ENCODE peak calls at places on chromosomes 5 and 9, in four cellular contexts. S is ureter; B is CD8-positive, alpha-beta T cell; X is A549. Z is an unnamed sample.

GRCh38 chr5:54834121-54834842 is 151.1 kb downstream of the ESM1 start:
- DNase-seq in S (no peak), X (no peak), B (no peak), Z (no peak)

GRCh38 chr5:143052967-143053682 is 282.9 kb downstream of the ARHGAP26 start:
- DNase-seq in S (no peak), B (no peak), X (no peak), Z (no peak)

GRCh38 chr9:126450537-126451205 is 124.0 kb downstream of the MVB12B start:
- DNase-seq in B (no peak), X (no peak), S (no peak), Z (no peak)

GRCh38 chr9:113808391-113809191 is 67.5 kb upstream of the ZNF618 start:
- DNase-seq in B (no peak), X (no peak), S (peak), Z (no peak)

GRCh38 chr9:110745656-110746055 is 77.1 kb downstream of the MUSK start:
- DNase-seq in X (no peak), B (no peak), S (no peak), Z (peak)

GRCh38 chr9:89668216-89668867 is 63.5 kb downstream of the GADD45G start:
- DNase-seq in S (no peak), B (no peak), X (no peak), Z (no peak)

GRCh38 chr9:112439171-112439570 is 47.5 kb upstream of the KIAA1958 start:
- DNase-seq in X (no peak), S (no peak), B (no peak), Z (no peak)

GRCh38 chr9:131781069-131781468 is 41.2 kb upstream of the RAPGEF1 start:
- DNase-seq in S (no peak), X (no peak), B (no peak), Z (no peak)

GRCh38 chr5:95620030-95620869 is at the start of gene GPR150:
- DNase-seq in S (peak), B (peak), X (peak), Z (peak)

GRCh38 chr9:93450817-93451761 is at the start of gene FAM120A:
- DNase-seq in S (peak), B (peak), X (peak), Z (peak)

GRCh38 chr5:124537136-124537919 is 209.1 kb downstream of the ZNF608 start:
- DNase-seq in B (no peak), S (no peak), X (no peak), Z (no peak)

GRCh38 chr5:134142088-134142487 is 27.6 kb downstream of the TCF7 start:
- DNase-seq in B (no peak), X (no peak), S (no peak), Z (no peak)

GRCh38 chr9:100317706-100318105 is 35.0 kb downstream of the TEX10 start:
- DNase-seq in X (no peak), S (no peak), B (no peak), Z (no peak)

GRCh38 chr5:103573411-103573810 is 10.8 kb upstream of the NUDT12 start:
- DNase-seq in B (no peak), X (no peak), S (no peak), Z (no peak)

GRCh38 chr9:133944746-133945135 is 47.4 kb downstream of the VAV2 start:
- DNase-seq in S (peak), X (no peak), B (no peak), Z (no peak)

GRCh38 chr5:147576646-147577535 is 67.0 kb upstream of the DPYSL3 start:
- DNase-seq in X (peak), B (peak), S (peak), Z (peak)

GRCh38 chr9:86705474-86705873 is 241.8 kb downstream of the GAS1 start:
- DNase-seq in X (no peak), S (no peak), B (no peak), Z (no peak)

GRCh38 chr9:132631280-132631679 is 38.5 kb downstream of the DDX31 start:
- DNase-seq in X (no peak), S (no peak), B (no peak), Z (peak)

GRCh38 chr5:147880461-147880860 is 1.9 kb downstream of the SCGB3A2 start:
- DNase-seq in B (no peak), S (no peak), X (no peak), Z (no peak)

GRCh38 chr9:88971131-88971960 is 19.9 kb upstream of the S1PR3 start:
- DNase-seq in S (no peak), B (no peak), X (no peak), Z (no peak)

GRCh38 chr5:180611140-180611850 is 20.0 kb upstream of the SCGB3A1 start:
- DNase-seq in S (no peak), B (no peak), X (peak), Z (peak)

GRCh38 chr9:110099236-110099741 is 108.7 kb downstream of the C9orf152 start:
- DNase-seq in S (no peak), X (no peak), B (no peak), Z (peak)

GRCh38 chr5:179806250-179807045 is at the start of gene MGAT4B:
- DNase-seq in S (peak), X (no peak), B (peak), Z (no peak)

GRCh38 chr5:60672693-60673264 is 27.2 kb downstream of the DEPDC1B start:
- DNase-seq in B (no peak), X (no peak), S (no peak), Z (no peak)

GRCh38 chr9:92360083-92360482 is 34.3 kb downstream of the CENPP start:
- DNase-seq in S (no peak), B (no peak), X (no peak), Z (no peak)

GRCh38 chr5:534006-534742 is 9.9 kb upstream of the SLC9A3 start:
- DNase-seq in X (no peak), S (no peak), B (no peak), Z (no peak)

Z was measured in PC-9.